ENCODE peak calls at places on chromosomes 13 and 19, in five cellular contexts. One of them, this sample, is unnamed.
A peak's percentile ranks its signal among the peaks of the same experiment; 100 is the strongest.

GRCh38 chr19:56692496-56692895 is 20.9 kb upstream of the ZNF835 start:
- DNase-seq in K562: no peak
- DNase-seq in A549: no peak
- DNase-seq in GM12878: no peak
- DNase-seq in SK-N-SH: no peak
- DNase-seq in this sample: no peak

GRCh38 chr13:75480691-75481175 is 1.2 kb downstream of the TBC1D4 start:
- DNase-seq in K562: peak; percentile 7
- DNase-seq in A549: peak; percentile 5
- DNase-seq in GM12878: no peak
- DNase-seq in SK-N-SH: peak; percentile 73
- DNase-seq in this sample: peak; percentile 37

GRCh38 chr19:34962281-34962944 is 1.6 kb downstream of the ZNF792 start:
- DNase-seq in K562: peak; percentile 62
- DNase-seq in A549: no peak
- DNase-seq in GM12878: no peak
- DNase-seq in SK-N-SH: peak; percentile 72
- DNase-seq in this sample: peak; percentile 16

GRCh38 chr19:29708553-29709439 is 6.3 kb downstream of the C19orf12 start:
- DNase-seq in K562: no peak
- DNase-seq in A549: no peak
- DNase-seq in GM12878: no peak
- DNase-seq in SK-N-SH: no peak
- DNase-seq in this sample: no peak

GRCh38 chr13:65868106-65868505 is 1362.0 kb downstream of the PCDH9 start:
- DNase-seq in K562: no peak
- DNase-seq in A549: no peak
- DNase-seq in GM12878: no peak
- DNase-seq in SK-N-SH: no peak
- DNase-seq in this sample: no peak

GRCh38 chr19:40503300-40503699 is 36.5 kb downstream of the SPTBN4 start:
- DNase-seq in K562: peak; percentile 49
- DNase-seq in A549: no peak
- DNase-seq in GM12878: no peak
- DNase-seq in SK-N-SH: peak; percentile 42
- DNase-seq in this sample: no peak

GRCh38 chr13:27110056-27110746 is 61.4 kb downstream of the USP12 start:
- DNase-seq in K562: no peak
- DNase-seq in A549: no peak
- DNase-seq in GM12878: no peak
- DNase-seq in SK-N-SH: no peak
- DNase-seq in this sample: no peak

GRCh38 chr13:38657191-38657590 is 29.7 kb upstream of the FREM2 start:
- DNase-seq in K562: no peak
- DNase-seq in A549: no peak
- DNase-seq in GM12878: no peak
- DNase-seq in SK-N-SH: no peak
- DNase-seq in this sample: peak; percentile 6

GRCh38 chr19:6691342-6691741 is 21.4 kb upstream of the TNFSF14 start:
- DNase-seq in K562: no peak
- DNase-seq in A549: no peak
- DNase-seq in GM12878: no peak
- DNase-seq in SK-N-SH: no peak
- DNase-seq in this sample: no peak

GRCh38 chr13:99303863-99304521 is 3.2 kb downstream of the GPR183 start:
- DNase-seq in K562: no peak
- DNase-seq in A549: no peak
- DNase-seq in GM12878: no peak
- DNase-seq in SK-N-SH: no peak
- DNase-seq in this sample: no peak

DNA sequence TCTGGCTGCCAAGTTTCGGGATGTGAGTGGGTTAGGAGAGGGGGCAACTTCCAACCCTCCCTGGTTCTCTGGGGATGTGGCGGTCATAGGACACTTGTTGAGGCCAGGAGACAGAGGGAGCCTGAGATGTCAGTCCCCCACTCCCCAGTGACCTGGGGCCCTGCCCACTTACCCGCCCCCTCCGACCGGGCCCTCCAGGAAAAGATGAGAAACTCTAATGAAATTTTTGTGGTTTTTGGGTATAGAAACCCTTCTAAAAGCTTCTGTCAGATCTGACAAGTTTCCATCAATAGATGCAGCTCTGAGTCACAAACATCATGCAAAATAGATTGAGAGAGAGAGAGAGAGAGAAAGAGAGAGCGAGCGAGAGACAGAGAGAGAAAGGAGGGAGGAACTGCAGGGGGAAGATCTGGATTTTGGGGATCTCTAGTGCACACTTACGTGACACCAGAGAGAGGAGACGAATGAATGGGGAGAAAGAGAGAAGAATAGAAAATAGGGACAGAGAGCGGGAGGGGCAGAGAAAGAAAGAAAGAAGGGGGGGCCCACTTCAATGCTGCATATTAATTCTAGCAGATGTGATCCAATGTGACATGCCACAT is 94.0 kb downstream of the PTPRS start:
- DNase-seq in K562: no peak
- DNase-seq in A549: no peak
- DNase-seq in GM12878: no peak
- DNase-seq in SK-N-SH: no peak
- DNase-seq in this sample: no peak
- TF ChIP-seq RAD21 in K562: no peak
- TF ChIP-seq RAD21 in A549: no peak
- TF ChIP-seq RAD21 in GM12878: no peak
- TF ChIP-seq RAD21 in SK-N-SH: no peak
- TF ChIP-seq RAD21 in this sample: no peak

GRCh38 chr19:11598746-11599145 is 1.5 kb downstream of the ZNF627 start:
- DNase-seq in K562: no peak
- DNase-seq in A549: no peak
- DNase-seq in GM12878: no peak
- DNase-seq in SK-N-SH: no peak
- DNase-seq in this sample: no peak

GRCh38 chr19:11598103-11598483 is 810 bp downstream of the ZNF627 start:
- DNase-seq in K562: no peak
- DNase-seq in A549: no peak
- DNase-seq in GM12878: no peak
- DNase-seq in SK-N-SH: no peak
- DNase-seq in this sample: no peak

GRCh38 chr19:11596156-11596555 is 1.1 kb upstream of the ZNF627 start:
- DNase-seq in K562: no peak
- DNase-seq in A549: no peak
- DNase-seq in GM12878: no peak
- DNase-seq in SK-N-SH: no peak
- DNase-seq in this sample: no peak

GRCh38 chr19:11597202-11598102 is at the start of gene ZNF627:
- DNase-seq in K562: peak; percentile 97
- DNase-seq in A549: peak; percentile 94
- DNase-seq in GM12878: peak; percentile 94
- DNase-seq in SK-N-SH: peak; percentile 98
- DNase-seq in this sample: peak; percentile 98

DNA sequence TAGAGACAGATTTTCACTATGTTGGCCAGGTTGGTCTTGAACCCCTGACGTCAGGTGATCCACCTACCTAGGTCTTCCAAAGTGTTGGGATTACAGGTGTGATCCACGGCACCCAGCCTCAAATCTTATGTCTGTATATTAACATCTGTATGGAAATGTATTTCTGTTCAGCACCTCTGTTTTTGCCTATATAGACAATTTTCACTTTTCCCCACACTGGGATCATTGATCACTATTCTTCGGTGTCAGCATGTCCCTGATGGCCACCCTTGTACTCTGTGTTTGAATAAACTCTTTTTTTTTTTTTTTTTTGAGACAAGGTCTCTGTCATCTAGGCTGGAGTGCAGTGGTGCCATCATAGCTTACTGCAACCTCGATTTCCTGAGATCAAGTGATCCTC is 3.2 kb upstream of the ZNF627 start:
- DNase-seq in K562: no peak
- DNase-seq in A549: no peak
- DNase-seq in GM12878: no peak
- DNase-seq in SK-N-SH: no peak
- DNase-seq in this sample: no peak
- TF ChIP-seq RAD21 in K562: no peak
- TF ChIP-seq RAD21 in A549: no peak
- TF ChIP-seq RAD21 in GM12878: no peak
- TF ChIP-seq RAD21 in SK-N-SH: no peak
- TF ChIP-seq RAD21 in this sample: no peak

DNA sequence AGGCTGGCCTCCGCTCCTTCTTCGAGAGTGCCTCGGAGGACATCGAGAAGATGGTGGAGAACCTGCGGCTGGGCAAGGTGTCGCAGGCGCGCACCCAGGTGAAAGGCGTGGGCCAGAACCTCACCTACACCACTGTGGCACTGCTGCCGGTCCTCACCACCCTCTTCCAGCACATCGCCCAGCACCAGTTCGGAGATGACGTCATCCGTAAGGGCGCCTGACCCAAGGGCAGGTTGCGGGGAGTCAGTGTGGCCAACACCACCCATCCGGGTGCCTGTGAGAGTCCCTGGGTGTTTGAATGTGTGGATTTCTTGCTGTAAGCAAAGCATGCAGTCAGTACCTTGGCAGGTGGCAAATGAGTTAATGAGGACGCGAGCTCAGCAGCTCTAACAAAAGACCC is 78.8 kb downstream of the RYR1 start:
- DNase-seq in K562: no peak
- DNase-seq in A549: no peak
- DNase-seq in GM12878: no peak
- DNase-seq in SK-N-SH: no peak
- DNase-seq in this sample: no peak
- TF ChIP-seq RAD21 in K562: no peak
- TF ChIP-seq RAD21 in A549: no peak
- TF ChIP-seq RAD21 in GM12878: no peak
- TF ChIP-seq RAD21 in SK-N-SH: no peak
- TF ChIP-seq RAD21 in this sample: no peak

GRCh38 chr19:13210941-13211340 is 60.7 kb downstream of the IER2 start:
- DNase-seq in K562: no peak
- DNase-seq in A549: no peak
- DNase-seq in GM12878: no peak
- DNase-seq in SK-N-SH: no peak
- DNase-seq in this sample: no peak

GRCh38 chr19:13212759-13213330 is 62.6 kb downstream of the IER2 start:
- DNase-seq in K562: peak; percentile 87
- DNase-seq in A549: peak; percentile 51
- DNase-seq in GM12878: peak; percentile 20
- DNase-seq in SK-N-SH: peak; percentile 72
- DNase-seq in this sample: peak; percentile 43

GRCh38 chr19:13214036-13214730 is 64.0 kb downstream of the IER2 start:
- DNase-seq in K562: no peak
- DNase-seq in A549: no peak
- DNase-seq in GM12878: no peak
- DNase-seq in SK-N-SH: no peak
- DNase-seq in this sample: no peak

GRCh38 chr19:13211426-13212308 is 61.5 kb downstream of the IER2 start:
- DNase-seq in K562: no peak
- DNase-seq in A549: no peak
- DNase-seq in GM12878: no peak
- DNase-seq in SK-N-SH: no peak
- DNase-seq in this sample: no peak

DNA sequence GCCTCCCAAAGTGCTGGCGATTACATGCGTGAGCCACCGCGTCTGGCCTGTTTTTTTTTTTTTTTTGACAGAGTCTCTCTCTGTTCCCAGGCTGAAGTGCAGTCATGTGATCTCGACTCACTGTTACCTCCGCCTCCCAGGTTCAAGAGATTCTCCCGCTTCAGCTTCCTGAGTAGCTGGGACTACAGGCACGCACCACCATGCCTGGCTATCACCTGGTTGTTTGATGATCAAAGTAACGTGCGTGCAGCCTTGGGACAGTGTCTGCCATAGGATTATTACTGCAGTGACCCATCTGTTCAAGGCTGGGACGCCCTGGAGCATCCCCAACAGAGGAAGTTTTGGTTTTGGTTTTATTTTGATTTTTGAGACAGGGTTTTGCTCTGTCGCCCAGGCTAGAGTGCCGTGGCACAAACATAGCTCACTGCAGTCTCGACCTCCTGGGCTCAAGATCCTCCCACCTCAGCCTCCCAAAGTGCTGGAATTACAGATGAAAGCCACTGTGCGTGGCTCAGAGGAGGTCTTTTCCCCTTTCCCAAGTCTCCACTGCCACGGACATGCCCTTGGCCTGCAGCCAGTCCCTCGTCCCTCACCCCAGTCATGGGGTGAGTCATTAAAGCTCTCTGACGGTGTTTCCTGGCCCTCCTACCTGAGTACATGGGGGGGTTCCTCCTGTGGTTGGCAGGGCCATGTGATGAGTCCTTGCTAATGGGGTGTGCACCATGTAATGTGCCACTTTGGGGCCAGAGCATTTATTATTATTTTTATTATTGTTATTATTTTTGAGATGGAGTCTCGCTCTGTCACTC is 65.6 kb downstream of the IER2 start:
- DNase-seq in K562: no peak
- DNase-seq in A549: no peak
- DNase-seq in GM12878: peak; percentile 28
- DNase-seq in SK-N-SH: no peak
- DNase-seq in this sample: no peak
- TF ChIP-seq RAD21 in K562: no peak
- TF ChIP-seq RAD21 in A549: no peak
- TF ChIP-seq RAD21 in GM12878: no peak
- TF ChIP-seq RAD21 in SK-N-SH: no peak
- TF ChIP-seq RAD21 in this sample: no peak

DNA sequence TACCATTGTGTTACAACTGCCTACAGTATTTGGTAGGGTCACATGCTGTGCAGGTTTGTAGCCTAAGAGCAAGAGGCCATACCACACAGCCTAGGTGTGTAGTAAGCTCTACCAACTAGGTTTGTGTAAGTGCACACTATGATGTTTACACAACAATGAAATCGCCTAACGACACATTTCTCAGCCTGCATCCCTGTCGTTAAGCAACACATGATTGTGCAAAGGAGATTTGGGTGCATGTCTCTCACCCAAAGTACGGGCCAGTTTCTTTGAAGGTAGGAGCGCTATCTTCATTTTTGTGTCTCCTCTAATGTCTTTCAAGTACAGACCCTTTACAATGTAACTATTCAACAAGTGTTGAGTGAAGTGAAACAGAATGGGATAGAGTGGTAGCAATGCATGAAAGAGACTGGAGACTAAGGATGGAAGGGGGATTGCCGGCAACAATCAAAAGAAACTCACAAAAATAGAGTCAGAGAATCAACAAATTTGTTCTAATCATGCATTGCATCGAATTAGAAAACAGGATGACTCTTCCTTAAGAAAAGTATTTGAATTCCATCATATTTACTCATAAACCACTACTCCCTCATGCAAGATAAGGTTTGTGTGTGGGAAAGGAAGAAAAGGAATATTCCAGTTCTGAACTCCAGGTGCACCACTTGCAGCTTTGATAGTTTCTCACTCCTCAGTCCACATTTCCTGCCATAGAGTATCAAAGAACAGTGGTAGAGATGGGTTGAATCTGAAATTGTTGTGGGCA is 60.2 kb upstream of the TNFRSF19 start:
- DNase-seq in K562: no peak
- DNase-seq in A549: no peak
- DNase-seq in GM12878: no peak
- DNase-seq in SK-N-SH: no peak
- DNase-seq in this sample: peak; percentile 94
- TF ChIP-seq RAD21 in K562: no peak
- TF ChIP-seq RAD21 in A549: no peak
- TF ChIP-seq RAD21 in GM12878: no peak
- TF ChIP-seq RAD21 in SK-N-SH: no peak
- TF ChIP-seq RAD21 in this sample: peak; percentile 5